ENCODE peak calls at places on chromosomes 6 and 20, in four cellular contexts. E is AG10803; N is activated CD8-positive, alpha-beta memory T cell treated with anti-CD3 and anti-CD28 coated beads for 4 hours; W is progenitor cell of endocrine pancreas. C is an unnamed sample.
A peak's percentile ranks its signal among the peaks of the same experiment; 100 is the strongest.

GRCh38 chr6:158648682-158649131 is 1.1 kb upstream of the SYTL3 start:
- DNase-seq in N (no peak), E (peak; percentile 90), W (no peak), C (no peak)

GRCh38 chr6:30007132-30007764 is 53.8 kb upstream of the POLR1H start:
- DNase-seq in E (no peak), W (no peak), N (no peak), C (peak; percentile 81)

GRCh38 chr6:134373282-134373922 is 55.5 kb upstream of the SGK1 start:
- DNase-seq in N (no peak), E (peak; percentile 74), W (no peak), C (no peak)

GRCh38 chr6:56804996-56805395 is 149.9 kb upstream of the BEND6 start:
- DNase-seq in W (no peak), E (peak; percentile 64), N (no peak), C (no peak)

GRCh38 chr6:56173228-56173627 is 74.2 kb downstream of the COL21A1 start:
- DNase-seq in N (no peak), W (no peak), E (no peak), C (no peak)

GRCh38 chr6:116120430-116120829 is 5.5 kb downstream of the COL10A1 start:
- DNase-seq in E (no peak), N (no peak), W (no peak), C (no peak)

GRCh38 chr6:26322645-26323482 is 42.1 kb upstream of the BTN3A2 start:
- DNase-seq in N (peak; percentile 31), E (peak; percentile 93), W (no peak), C (peak; percentile 52)

GRCh38 chr6:169420912-169421543 is 167.4 kb upstream of the THBS2 start:
- DNase-seq in E (no peak), W (peak; percentile 24), N (no peak), C (peak; percentile 74)

GRCh38 chr20:10591956-10592521 is 81.8 kb downstream of the JAG1 start:
- DNase-seq in E (peak; percentile 62), W (no peak), N (no peak), C (no peak)

GRCh38 chr6:159726196-159726917 is 949 bp upstream of the WTAP start:
- DNase-seq in N (peak; percentile 6), E (no peak), W (no peak), C (no peak)

GRCh38 chr6:39295538-39295937 is 18.7 kb downstream of the KCNK17 start:
- DNase-seq in N (no peak), W (no peak), E (no peak), C (no peak)

GRCh38 chr6:45411959-45412358 is 34.2 kb upstream of the SUPT3H start:
- DNase-seq in N (no peak), E (no peak), W (no peak), C (no peak)

GRCh38 chr6:106870069-106870468 is 104.5 kb downstream of the CD24 start:
- DNase-seq in E (peak; percentile 93), N (no peak), W (no peak), C (no peak)

GRCh38 chr6:138226701-138227315 is 8.5 kb upstream of the PBOV1 start:
- DNase-seq in W (no peak), N (no peak), E (peak; percentile 43), C (no peak)

GRCh38 chr6:34332255-34333198 is 59.9 kb downstream of the NUDT3 start:
- DNase-seq in N (no peak), E (no peak), W (no peak), C (no peak)

GRCh38 chr20:33697129-33697528 is 10.9 kb upstream of the E2F1 start:
- DNase-seq in W (no peak), E (peak; percentile 83), N (no peak), C (no peak)

GRCh38 chr6:91097316-91097878 is 510.5 kb upstream of the MAP3K7 start:
- DNase-seq in W (no peak), N (no peak), E (no peak), C (no peak)

GRCh38 chr6:44002071-44002590 is 125.1 kb downstream of the MRPL14 start:
- DNase-seq in E (no peak), N (no peak), W (peak; percentile 73), C (peak; percentile 84)

GRCh38 chr20:21166801-21167200 is 40.9 kb downstream of the KIZ start:
- DNase-seq in W (no peak), E (no peak), N (no peak), C (no peak)

GRCh38 chr6:151958332-151958731 is 150.8 kb downstream of the ESR1 start:
- DNase-seq in W (no peak), N (no peak), E (peak; percentile 88), C (no peak)

GRCh38 chr20:37956099-37956498 is 53.2 kb downstream of the VSTM2L start:
- DNase-seq in W (no peak), N (no peak), E (peak; percentile 20), C (no peak)

GRCh38 chr6:144294016-144294415 is 8.9 kb downstream of the UTRN start:
- DNase-seq in W (no peak), E (peak; percentile 93), N (no peak), C (no peak)

GRCh38 chr20:45727044-45727443 is 4.9 kb downstream of the SPINT4 start:
- DNase-seq in E (peak; percentile 3), W (no peak), N (no peak), C (no peak)